ENCODE peak calls at places on chromosome 15, in ten cellular contexts. I is aorta, M is right lobe of liver, E is choroid plexus epithelial cell, B is fibroblast of pulmonary artery, Q is coronary artery, W is fibroblast of lung, K is lower leg skin, N is endodermal cell, X is stomach. V is an unnamed sample.

GRCh38 chr15:43463542-43463941 is 29.4 kb downstream of the TP53BP1 start:
- DNase-seq in I (no peak), M (no peak), E (peak), B (peak), Q (no peak), W (peak), K (no peak), N (no peak), X (no peak), V (no peak)

GRCh38 chr15:49471733-49472132 is 48.7 kb downstream of the FGF7 start:
- DNase-seq in I (no peak), M (no peak), E (no peak), B (no peak), Q (no peak), W (no peak), K (no peak), N (no peak), X (no peak), V (no peak)

GRCh38 chr15:56765252-56765651 is 31.9 kb upstream of the ZNF280D start:
- DNase-seq in I (no peak), M (no peak), E (peak), B (peak), Q (no peak), W (peak), K (no peak), N (no peak), X (no peak), V (peak)

GRCh38 chr15:31069360-31070000 is 32.0 kb downstream of the TRPM1 start:
- DNase-seq in I (no peak), M (peak), E (peak), B (peak), Q (no peak), W (peak), K (no peak), N (no peak), X (no peak), V (no peak)

GRCh38 chr15:67998599-67999122 is 55.5 kb upstream of the PIAS1 start:
- DNase-seq in I (no peak), M (no peak), E (peak), B (peak), Q (no peak), W (peak), K (no peak), N (no peak), X (peak), V (peak)

GRCh38 chr15:73346735-73347312 is 21.9 kb downstream of the HCN4 start:
- DNase-seq in I (peak), M (peak), E (peak), B (peak), Q (no peak), W (peak), K (no peak), N (peak), X (peak), V (peak)

GRCh38 chr15:56496635-56497034 is 31.7 kb upstream of the MNS1 start:
- DNase-seq in I (no peak), M (no peak), E (peak), B (peak), Q (no peak), W (peak), K (peak), N (no peak), X (no peak), V (peak)

GRCh38 chr15:95192923-95193322 is 961.6 kb downstream of the MCTP2 start:
- DNase-seq in I (no peak), M (no peak), E (no peak), B (no peak), Q (no peak), W (no peak), K (no peak), N (no peak), X (no peak), V (no peak)

GRCh38 chr15:60121845-60122244 is 117.7 kb downstream of the FOXB1 start:
- DNase-seq in I (no peak), M (no peak), E (no peak), B (no peak), Q (no peak), W (no peak), K (no peak), N (no peak), X (no peak), V (peak)

GRCh38 chr15:30924353-30924752 is 20.6 kb downstream of the FAN1 start:
- DNase-seq in I (no peak), M (no peak), E (peak), B (peak), Q (no peak), W (peak), K (no peak), N (no peak), X (no peak), V (no peak)

GRCh38 chr15:57555270-57555669 is 36.4 kb upstream of the MYZAP start:
- DNase-seq in I (no peak), M (no peak), E (no peak), B (peak), Q (no peak), W (peak), K (no peak), N (no peak), X (no peak), V (no peak)

GRCh38 chr15:83739629-83740028 is 85.7 kb downstream of the ADAMTSL3 start:
- DNase-seq in I (no peak), M (no peak), E (no peak), B (no peak), Q (no peak), W (no peak), K (no peak), N (no peak), X (no peak), V (no peak)

GRCh38 chr15:79952329-79952728 is 18.7 kb downstream of the BCL2A1 start:
- DNase-seq in I (no peak), M (no peak), E (no peak), B (no peak), Q (no peak), W (peak), K (no peak), N (no peak), X (no peak), V (no peak)

GRCh38 chr15:56741541-56741940 is 8.2 kb upstream of the ZNF280D start:
- DNase-seq in I (no peak), M (no peak), E (no peak), B (no peak), Q (no peak), W (no peak), K (no peak), N (no peak), X (no peak), V (no peak)

GRCh38 chr15:89910891-89911626 is 1.7 kb downstream of the ARPIN start:
- DNase-seq in I (no peak), M (no peak), E (no peak), B (no peak), Q (no peak), W (no peak), K (no peak), N (no peak), X (no peak), V (no peak)

GRCh38 chr15:95278532-95279265 is 1047.3 kb downstream of the MCTP2 start:
- DNase-seq in I (no peak), M (no peak), E (no peak), B (no peak), Q (no peak), W (peak), K (no peak), N (no peak), X (no peak), V (no peak)

GRCh38 chr15:66772967-66773873 is 71.2 kb downstream of the SMAD6 start:
- DNase-seq in I (peak), M (no peak), E (peak), B (peak), Q (no peak), W (peak), K (no peak), N (no peak), X (peak), V (no peak)

GRCh38 chr15:70442616-70443321 is 320.6 kb downstream of the UACA start:
- DNase-seq in I (no peak), M (no peak), E (peak), B (peak), Q (no peak), W (no peak), K (no peak), N (no peak), X (no peak), V (no peak)

GRCh38 chr15:33209575-33210519 is 15.3 kb upstream of the FMN1 start:
- DNase-seq in I (no peak), M (no peak), E (no peak), B (no peak), Q (no peak), W (no peak), K (no peak), N (no peak), X (no peak), V (no peak)

GRCh38 chr15:48671381-48672022 is 26.0 kb upstream of the FBN1 start:
- DNase-seq in I (peak), M (no peak), E (peak), B (peak), Q (no peak), W (peak), K (peak), N (no peak), X (no peak), V (peak)

DNA sequence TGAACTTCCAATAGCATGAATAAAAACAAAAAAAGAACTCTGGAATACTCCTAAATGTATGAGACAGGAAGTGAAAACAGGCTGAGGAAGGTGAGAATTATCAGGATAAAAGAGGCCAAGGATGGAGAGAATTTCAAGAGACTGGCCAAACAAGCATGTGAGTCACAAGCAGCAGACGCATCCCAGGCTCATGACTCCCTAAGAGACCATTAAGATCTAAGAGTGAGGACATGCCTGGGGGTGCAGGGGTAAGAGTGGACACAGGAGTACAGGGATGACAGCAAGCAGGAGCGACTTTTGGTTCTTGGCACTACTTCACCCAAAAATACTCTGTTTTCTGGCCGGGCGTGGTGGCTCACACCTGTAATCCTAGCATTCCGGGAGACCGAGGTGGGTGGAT is 7.1 kb downstream of the SCAMP2 start:
- DNase-seq in I (no peak), M (no peak), E (peak), B (peak), Q (no peak), W (peak), K (peak), N (no peak), X (no peak), V (peak)
- H3K4me3 ChIP-seq in I (no peak), M (no peak), E (no peak), B (no peak), Q (no peak), W (no peak), K (no peak), N (no peak), X (no peak), V (no peak)

GRCh38 chr15:90957105-90957790 is 2.6 kb downstream of the RCCD1 start:
- DNase-seq in I (no peak), M (no peak), E (peak), B (peak), Q (no peak), W (peak), K (no peak), N (peak), X (peak), V (no peak)
- H3K4me3 ChIP-seq in I (peak), M (peak), E (peak), B (peak), Q (peak), W (peak), K (peak), N (peak), X (peak), V (peak)

GRCh38 chr15:40939909-40940801 is 11.0 kb downstream of the DLL4 start:
- DNase-seq in I (no peak), M (no peak), E (no peak), B (no peak), Q (no peak), W (no peak), K (no peak), N (no peak), X (no peak), V (no peak)

GRCh38 chr15:40942865-40943264 is 10.4 kb upstream of the CHAC1 start:
- DNase-seq in I (no peak), M (no peak), E (no peak), B (no peak), Q (no peak), W (no peak), K (no peak), N (no peak), X (no peak), V (no peak)

GRCh38 chr15:40941528-40942336 is 11.5 kb upstream of the CHAC1 start:
- DNase-seq in I (peak), M (peak), E (peak), B (peak), Q (peak), W (peak), K (peak), N (peak), X (peak), V (peak)

GRCh38 chr15:40942337-40942854 is 10.9 kb upstream of the CHAC1 start:
- DNase-seq in I (no peak), M (no peak), E (no peak), B (no peak), Q (no peak), W (no peak), K (no peak), N (no peak), X (no peak), V (no peak)

DNA sequence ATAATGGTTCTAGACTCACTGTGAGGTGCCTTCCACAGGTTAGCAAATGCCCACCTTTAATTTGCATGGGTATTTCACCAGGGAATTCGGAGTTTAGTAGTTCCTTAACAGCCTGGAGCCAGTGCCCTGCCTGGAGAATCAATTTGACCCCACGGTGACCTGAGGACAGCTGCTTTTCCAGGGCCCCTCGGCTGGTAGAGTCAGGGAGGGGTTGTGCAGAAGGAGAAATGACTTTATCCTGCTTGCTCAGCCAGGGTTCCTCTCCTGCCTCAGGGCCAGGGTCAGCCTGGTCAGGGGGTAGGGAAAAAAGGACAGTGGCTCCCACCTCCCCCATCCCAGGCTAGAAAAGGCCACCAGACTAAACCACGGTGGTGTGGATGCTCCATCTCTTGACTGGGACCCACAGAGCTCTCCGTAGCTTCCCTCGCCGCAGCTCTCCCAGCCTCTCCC is 12.0 kb downstream of the DLL4 start:
- DNase-seq in I (no peak), M (no peak), E (no peak), B (no peak), Q (no peak), W (no peak), K (no peak), N (no peak), X (no peak), V (no peak)
- H3K4me3 ChIP-seq in I (peak), M (peak), E (peak), B (peak), Q (peak), W (peak), K (peak), N (peak), X (peak), V (peak)

GRCh38 chr15:101127503-101128076 is 124.3 kb downstream of the CHSY1 start:
- DNase-seq in I (peak), M (no peak), E (peak), B (peak), Q (peak), W (peak), K (peak), N (no peak), X (peak), V (peak)
- H3K4me3 ChIP-seq in I (no peak), M (no peak), E (no peak), B (peak), Q (peak), W (no peak), K (no peak), N (no peak), X (no peak), V (no peak)

DNA sequence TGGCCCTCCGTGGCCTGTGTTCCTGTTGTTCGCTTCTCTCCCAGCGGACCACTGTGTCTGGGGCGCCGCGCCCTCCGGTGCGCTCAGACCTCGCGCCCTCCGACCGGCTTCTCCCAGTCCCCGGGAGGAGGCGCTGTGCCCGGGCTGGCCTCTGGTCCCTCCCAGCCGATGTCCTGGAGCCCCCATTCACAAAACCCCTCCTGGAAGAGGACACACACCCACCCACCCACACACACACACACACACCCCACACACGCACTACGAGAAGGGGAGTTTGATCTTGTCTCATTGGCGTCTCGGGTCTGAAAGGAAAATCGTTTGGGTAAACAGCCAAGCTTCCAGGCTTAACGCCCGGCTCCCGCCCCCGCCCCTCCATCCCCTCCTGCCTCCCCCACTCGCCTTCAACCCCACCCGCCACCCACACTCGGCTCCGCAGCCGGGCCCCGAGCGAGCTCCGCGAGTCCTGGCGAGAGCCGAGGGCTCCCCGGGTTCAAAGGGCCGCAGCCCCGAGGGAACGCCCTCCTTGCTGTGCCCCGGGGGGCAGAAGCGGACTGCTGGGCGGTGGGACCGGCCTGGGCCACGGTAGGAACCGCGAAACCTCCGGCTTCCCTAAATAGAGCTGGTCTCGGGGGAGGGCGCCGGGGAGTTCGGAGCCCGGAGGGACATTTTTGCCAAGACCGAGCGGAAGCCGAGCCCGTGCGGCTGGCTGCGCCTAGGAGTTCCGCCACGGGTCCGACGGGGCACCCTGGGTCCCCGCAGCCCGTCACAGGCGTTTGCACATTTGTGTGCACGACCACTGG is 23.6 kb downstream of the NR2F2 start:
- DNase-seq in I (peak), M (peak), E (peak), B (peak), Q (peak), W (peak), K (no peak), N (peak), X (peak), V (no peak)
- H3K4me3 ChIP-seq in I (peak), M (peak), E (peak), B (peak), Q (peak), W (peak), K (peak), N (peak), X (peak), V (peak)

GRCh38 chr15:52121006-52121405 is 8.4 kb upstream of the BCL2L10 start:
- DNase-seq in I (no peak), M (peak), E (no peak), B (no peak), Q (no peak), W (no peak), K (no peak), N (no peak), X (no peak), V (no peak)

GRCh38 chr15:52117549-52117948 is 5.0 kb upstream of the BCL2L10 start:
- DNase-seq in I (no peak), M (no peak), E (no peak), B (no peak), Q (no peak), W (no peak), K (no peak), N (no peak), X (no peak), V (no peak)

GRCh38 chr15:52121896-52122295 is 9.3 kb upstream of the BCL2L10 start:
- DNase-seq in I (no peak), M (no peak), E (no peak), B (peak), Q (no peak), W (peak), K (no peak), N (no peak), X (no peak), V (no peak)

GRCh38 chr15:52120488-52120887 is 7.9 kb upstream of the BCL2L10 start:
- DNase-seq in I (no peak), M (no peak), E (no peak), B (no peak), Q (no peak), W (no peak), K (no peak), N (no peak), X (no peak), V (no peak)

GRCh38 chr15:52118969-52119749 is 6.6 kb upstream of the BCL2L10 start:
- DNase-seq in I (no peak), M (no peak), E (no peak), B (no peak), Q (no peak), W (no peak), K (no peak), N (no peak), X (no peak), V (no peak)
- H3K4me3 ChIP-seq in I (no peak), M (no peak), E (no peak), B (no peak), Q (no peak), W (no peak), K (no peak), N (no peak), X (no peak), V (no peak)

DNA sequence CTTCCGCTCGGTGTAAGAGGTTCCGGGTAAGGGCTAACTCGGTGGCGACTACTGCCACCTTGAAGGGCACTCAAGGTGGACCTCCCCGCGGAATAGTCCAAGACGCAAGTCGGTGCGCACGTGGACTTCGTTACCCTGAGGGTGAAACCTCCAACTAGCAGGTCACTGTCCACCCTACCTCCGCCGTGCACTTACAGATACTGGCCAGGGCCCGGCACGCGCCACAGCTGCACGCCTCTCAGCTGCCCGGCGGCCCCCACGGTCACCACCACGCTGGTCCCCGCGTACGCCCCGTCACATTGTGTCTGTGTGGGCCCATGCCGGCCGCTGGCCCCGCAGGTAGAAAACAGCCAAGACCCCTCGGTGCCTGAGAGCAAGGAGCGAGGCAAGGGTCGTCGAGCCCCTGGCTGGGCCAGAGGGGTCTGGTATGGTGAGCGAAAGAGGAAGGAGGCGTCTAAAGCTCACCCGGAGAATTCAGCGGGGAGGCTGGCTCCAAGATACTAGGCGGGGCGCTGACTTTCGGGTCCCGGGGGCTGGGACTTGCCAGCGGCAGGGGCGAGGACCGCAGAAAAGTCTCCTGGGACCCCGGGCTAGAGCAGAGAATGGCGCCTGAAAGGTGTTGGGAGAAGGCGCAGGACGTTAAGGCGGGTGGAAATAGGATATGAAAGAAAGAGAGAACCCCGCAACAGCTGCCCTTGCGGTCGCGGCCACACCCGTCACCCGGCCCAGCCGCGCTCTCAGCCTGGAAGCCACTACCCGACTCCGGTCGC is 930 bp downstream of the LTK start:
- DNase-seq in I (no peak), M (no peak), E (no peak), B (no peak), Q (no peak), W (no peak), K (no peak), N (no peak), X (peak), V (no peak)
- H3K4me3 ChIP-seq in I (no peak), M (peak), E (peak), B (peak), Q (peak), W (peak), K (peak), N (peak), X (peak), V (no peak)

GRCh38 chr15:41928637-41929620 is 35.1 kb upstream of the SPTBN5 start:
- DNase-seq in I (no peak), M (no peak), E (no peak), B (no peak), Q (no peak), W (peak), K (peak), N (no peak), X (peak), V (no peak)
- H3K4me3 ChIP-seq in I (no peak), M (no peak), E (no peak), B (no peak), Q (no peak), W (no peak), K (no peak), N (no peak), X (no peak), V (no peak)